ENCODE peak calls at places on chromosomes 12 and 14, in eight cellular contexts. E is HCT116, O is kidney, B is fibroblast of lung, G is IMR-90, S is colonic mucosa, J is SK-N-SH, U is MM.1S. Y is an unnamed sample. For H3K9me3, the result is how much of the 10 kb centered on the place peaks cover.

GRCh38 chr14:76724827-76725550 is 36.3 kb upstream of the VASH1 start:
- DNase-seq in E (no peak), O (no peak), B (no peak), G (no peak), S (peak), J (no peak), U (no peak), Y (no peak)

GRCh38 chr12:52019123-52019770 is 12.5 kb downstream of the TAMALIN start:
- DNase-seq in E (no peak), O (peak), B (no peak), G (no peak), S (no peak), J (no peak), U (no peak), Y (no peak)

GRCh38 chr12:38547586-38547985 is 231.0 kb downstream of the ALG10B start:
- DNase-seq in E (no peak), O (no peak), B (no peak), G (no peak), S (no peak), J (no peak), U (no peak), Y (no peak)

GRCh38 chr14:77222546-77223225 is 41.1 kb downstream of the TMEM63C start:
- DNase-seq in E (no peak), O (no peak), B (no peak), G (no peak), S (no peak), J (no peak), U (no peak), Y (no peak)

GRCh38 chr14:70707138-70708038 is 65.7 kb downstream of the TTC9 start:
- DNase-seq in E (peak), O (peak), B (peak), G (peak), S (no peak), J (no peak), U (no peak), Y (no peak)

GRCh38 chr14:91867316-91867988 is at the start of gene TC2N:
- DNase-seq in E (no peak), O (peak), B (no peak), G (no peak), S (no peak), J (no peak), U (no peak), Y (no peak)

GRCh38 chr12:112992541-112993398 is 14.5 kb downstream of the OAS2 start:
- DNase-seq in E (peak), O (no peak), B (peak), G (peak), S (peak), J (peak), U (peak), Y (peak)

GRCh38 chr14:34201909-34202622 is 251.2 kb upstream of the EGLN3 start:
- DNase-seq in E (no peak), O (no peak), B (peak), G (no peak), S (no peak), J (no peak), U (no peak), Y (no peak)

GRCh38 chr12:90235642-90236041 is 527.0 kb upstream of the ATP2B1 start:
- DNase-seq in E (no peak), O (no peak), B (no peak), G (no peak), S (no peak), J (no peak), U (no peak), Y (no peak)

GRCh38 chr12:114415525-114415868 is 9.6 kb upstream of the TBX5 start:
- DNase-seq in E (no peak), O (no peak), B (no peak), G (no peak), S (no peak), J (no peak), U (no peak), Y (no peak)

GRCh38 chr14:64879635-64880381 is at the start of gene SPTB:
- DNase-seq in E (no peak), O (peak), B (no peak), G (no peak), S (peak), J (peak), U (peak), Y (no peak)

GRCh38 chr12:468671-469389 is 9.1 kb downstream of the B4GALNT3 start:
- DNase-seq in E (no peak), O (no peak), B (peak), G (peak), S (peak), J (no peak), U (no peak), Y (no peak)

GRCh38 chr12:27666510-27666909 is 29.7 kb upstream of the REP15 start:
- DNase-seq in E (no peak), O (no peak), B (no peak), G (no peak), S (no peak), J (no peak), U (no peak), Y (no peak)

GRCh38 chr12:18798445-18799139 is 60.7 kb downstream of the CAPZA3 start:
- DNase-seq in E (no peak), O (no peak), B (peak), G (no peak), S (no peak), J (no peak), U (no peak), Y (no peak)

GRCh38 chr12:82758743-82759142 is 72.0 kb downstream of the TMTC2 start:
- DNase-seq in E (no peak), O (no peak), B (no peak), G (no peak), S (no peak), J (peak), U (no peak), Y (no peak)

GRCh38 chr12:50715174-50715573 is 48.7 kb upstream of the ATF1 start:
- DNase-seq in E (no peak), O (no peak), B (peak), G (peak), S (no peak), J (no peak), U (no peak), Y (no peak)

GRCh38 chr14:99578541-99579044 is 25.4 kb downstream of the CCDC85C start:
- DNase-seq in E (no peak), O (no peak), B (no peak), G (no peak), S (no peak), J (no peak), U (no peak), Y (no peak)

GRCh38 chr12:88238406-88238805 is 96.3 kb downstream of the TMTC3 start:
- DNase-seq in E (no peak), O (no peak), B (no peak), G (no peak), S (no peak), J (no peak), U (no peak), Y (no peak)

GRCh38 chr12:128381961-128382360 is 115.0 kb downstream of the TMEM132C start:
- DNase-seq in E (no peak), O (no peak), B (no peak), G (no peak), S (no peak), J (no peak), U (no peak), Y (no peak)

GRCh38 chr14:97977711-97978261 is 1180.6 kb downstream of the VRK1 start:
- DNase-seq in E (no peak), O (peak), B (peak), G (no peak), S (peak), J (peak), U (no peak), Y (peak)

DNA sequence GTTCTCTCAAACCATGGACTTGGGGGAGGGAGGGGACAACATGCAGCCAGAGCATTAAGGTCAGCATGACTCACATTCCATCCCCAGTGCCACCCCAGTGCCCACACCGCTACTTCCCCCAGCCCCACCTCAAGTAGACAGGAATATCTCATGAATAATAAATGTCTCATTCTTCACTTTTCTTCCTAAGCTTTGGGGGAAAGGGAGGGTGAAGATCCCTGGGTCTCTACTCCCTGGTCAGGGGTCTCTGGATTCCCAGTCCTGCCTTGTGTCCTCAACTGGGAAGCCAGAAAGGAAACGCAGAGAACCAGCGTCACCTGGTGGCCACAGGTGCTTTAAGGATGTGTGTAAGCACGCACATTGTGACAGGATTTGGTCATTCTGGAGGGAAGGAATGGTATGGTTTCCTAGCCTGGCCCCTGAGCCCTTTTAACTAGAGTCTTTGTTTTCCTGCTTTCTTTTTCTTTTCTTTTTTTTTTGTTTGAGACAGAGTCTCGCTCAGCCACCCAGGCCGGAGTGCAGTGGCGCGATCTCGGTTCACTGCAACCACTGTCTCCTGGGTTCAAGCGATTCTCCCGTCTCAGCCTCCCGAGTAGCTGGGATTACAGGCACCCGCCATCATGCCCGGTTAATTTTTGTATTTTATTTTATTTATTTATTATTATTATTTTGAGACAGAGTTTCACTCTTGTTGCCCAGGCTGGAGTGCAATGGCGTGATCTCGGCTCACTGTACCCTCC is 3.4 kb downstream of the GPR84 start:
- DNase-seq in E (peak), O (no peak), B (peak), G (peak), S (peak), J (peak), U (peak), Y (peak)
- H3K9ac ChIP-seq in E (peak), O (no peak), B (no peak), G (no peak), S (no peak), J (no peak), U (no peak), Y (no peak)

GRCh38 chr12:34600592-34601462 is 578.5 kb downstream of the ALG10 start:
- DNase-seq in E (no peak), O (peak), B (no peak), G (no peak), S (no peak), J (peak), U (no peak), Y (no peak)
- H3K9me3 ChIP-seq in E (under half), O (under half), B (under half), G (half or more), S (under half), J (under half), U (under half), Y (under half)

DNA sequence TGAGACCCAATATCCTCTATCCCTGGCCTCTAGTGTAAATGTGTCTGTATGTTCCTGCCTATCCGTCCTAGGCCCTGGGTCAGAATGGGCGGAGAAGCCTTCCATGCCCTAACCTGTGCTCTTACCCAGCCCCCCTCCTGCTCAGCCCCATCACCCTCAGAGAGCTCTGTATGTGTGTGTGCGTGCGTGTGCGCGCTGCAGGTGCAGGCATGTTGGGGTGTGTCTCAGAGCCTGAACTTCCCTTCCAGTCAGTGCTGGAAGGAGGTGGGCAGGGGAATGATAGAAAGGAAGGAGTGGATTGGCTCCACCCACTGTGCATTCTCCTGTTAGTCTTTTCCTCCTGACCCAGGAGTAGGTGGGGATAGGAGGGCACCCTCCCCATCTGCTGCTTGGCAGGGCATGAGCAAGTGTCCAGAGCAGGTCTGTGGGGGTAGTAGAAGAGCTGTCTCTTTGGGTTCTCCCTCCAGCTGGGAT is 7.2 kb downstream of the NAB2 start:
- DNase-seq in E (no peak), O (peak), B (no peak), G (no peak), S (no peak), J (peak), U (no peak), Y (no peak)
- H3K27ac ChIP-seq in E (peak), O (peak), B (no peak), G (peak), S (no peak), J (no peak), U (no peak), Y (peak)

GRCh38 chr12:11652351-11653040 is 3.0 kb downstream of the ETV6 start:
- DNase-seq in E (no peak), O (no peak), B (peak), G (peak), S (peak), J (no peak), U (no peak), Y (no peak)
- H3K9ac ChIP-seq in E (no peak), O (peak), B (peak), G (peak), S (peak), J (peak), U (peak), Y (no peak)

GRCh38 chr14:28975084-28975483 is 208.5 kb downstream of the FOXG1 start:
- DNase-seq in E (no peak), O (no peak), B (no peak), G (no peak), S (no peak), J (no peak), U (no peak), Y (no peak)
- H3K9me3 ChIP-seq in E (under half), O (under half), B (under half), G (under half), S (under half), J (under half), U (under half), Y (under half)

Y was measured in SK-N-MC.